ENCODE peak calls at places on chromosomes 3 and 15, in nine cellular contexts. Z, O, P, L, K, T, A, F and S are unnamed samples.
A peak's percentile ranks its signal among the peaks of the same experiment; 100 is the strongest.

GRCh38 chr3:157170861-157171260 is 10.9 kb upstream of the CCNL1 start:
- DNase-seq in O (no peak), A (no peak), K (no peak), F (peak; percentile 90), L (no peak), Z (no peak), T (no peak), P (no peak), S (no peak)

GRCh38 chr3:113214917-113215595 is 3.7 kb downstream of the BOC start:
- DNase-seq in F (no peak), T (no peak), Z (no peak), K (peak; percentile 36), A (no peak), O (no peak), P (no peak), L (no peak), S (no peak)

GRCh38 chr3:170679190-170679589 is 93.3 kb upstream of the SLC7A14 start:
- DNase-seq in O (no peak), A (no peak), Z (no peak), T (no peak), L (no peak), P (no peak), F (no peak), K (no peak), S (no peak)

GRCh38 chr15:55007561-55007960 is 189.2 kb downstream of the RSL24D1 start:
- DNase-seq in O (no peak), L (no peak), T (no peak), Z (no peak), P (no peak), K (no peak), F (no peak), A (no peak), S (no peak)

GRCh38 chr3:151156618-151157216 is 46.3 kb downstream of the GPR171 start:
- DNase-seq in K (peak; percentile 58), P (no peak), L (no peak), F (peak; percentile 38), Z (peak; percentile 92), T (peak; percentile 31), A (peak; percentile 74), O (peak; percentile 68), S (no peak)

GRCh38 chr15:64979252-64979710 is 10.4 kb downstream of the SPG21 start:
- DNase-seq in O (no peak), A (no peak), K (no peak), F (no peak), P (no peak), Z (peak; percentile 32), L (no peak), T (peak; percentile 5), S (no peak)

GRCh38 chr3:13163848-13164382 is 90.7 kb upstream of the IQSEC1 start:
- DNase-seq in Z (no peak), F (no peak), L (no peak), O (no peak), T (no peak), K (no peak), A (no peak), P (no peak), S (no peak)

GRCh38 chr15:64152507-64153387 is 1.2 kb downstream of the SNX22 start:
- DNase-seq in T (no peak), K (no peak), A (no peak), Z (peak; percentile 53), L (no peak), P (no peak), O (no peak), F (no peak), S (peak; percentile 46)

GRCh38 chr15:58491151-58491473 is 59.3 kb downstream of the LIPC start:
- DNase-seq in A (no peak), L (no peak), T (no peak), Z (no peak), P (no peak), F (no peak), O (no peak), K (no peak), S (no peak)

GRCh38 chr3:197256836-197257444 is 41.5 kb downstream of the DLG1 start:
- DNase-seq in K (peak; percentile 68), F (no peak), T (peak; percentile 25), Z (peak; percentile 50), O (peak; percentile 73), L (peak; percentile 19), A (peak; percentile 78), P (no peak), S (no peak)

GRCh38 chr15:66403323-66403722 is 16.6 kb downstream of the MAP2K1 start:
- DNase-seq in K (no peak), A (no peak), F (no peak), O (no peak), P (no peak), Z (no peak), T (no peak), L (no peak), S (no peak)

GRCh38 chr3:11156026-11156410 is 1.7 kb downstream of the HRH1 start:
- DNase-seq in A (no peak), Z (no peak), K (no peak), P (no peak), T (no peak), L (no peak), O (no peak), F (no peak), S (no peak)

GRCh38 chr3:11155341-11156025 is 1.2 kb downstream of the HRH1 start:
- DNase-seq in A (peak; percentile 85), O (peak; percentile 84), L (peak; percentile 47), T (peak; percentile 70), F (no peak), K (peak; percentile 87), Z (peak; percentile 73), P (peak; percentile 85), S (no peak)

GRCh38 chr3:11154036-11154952 is at the start of gene HRH1:
- DNase-seq in T (peak; percentile 69), K (peak; percentile 28), P (no peak), A (peak; percentile 22), F (no peak), Z (peak; percentile 49), L (no peak), O (no peak), S (no peak)

GRCh38 chr3:11157406-11157805 is 3.1 kb downstream of the HRH1 start:
- DNase-seq in K (no peak), L (no peak), T (no peak), O (no peak), P (no peak), A (no peak), Z (no peak), F (no peak), S (no peak)

GRCh38 chr3:11154953-11155325 is 646 bp downstream of the HRH1 start:
- DNase-seq in L (no peak), T (peak; percentile 20), P (no peak), Z (peak; percentile 60), K (peak; percentile 37), O (no peak), F (no peak), A (peak; percentile 31), S (no peak)
- TF ChIP-seq CTCF in L (no peak), T (no peak), P (no peak), Z (no peak), K (no peak), O (peak; percentile 4), F (no peak), A (peak; percentile 12), S (no peak)

DNA sequence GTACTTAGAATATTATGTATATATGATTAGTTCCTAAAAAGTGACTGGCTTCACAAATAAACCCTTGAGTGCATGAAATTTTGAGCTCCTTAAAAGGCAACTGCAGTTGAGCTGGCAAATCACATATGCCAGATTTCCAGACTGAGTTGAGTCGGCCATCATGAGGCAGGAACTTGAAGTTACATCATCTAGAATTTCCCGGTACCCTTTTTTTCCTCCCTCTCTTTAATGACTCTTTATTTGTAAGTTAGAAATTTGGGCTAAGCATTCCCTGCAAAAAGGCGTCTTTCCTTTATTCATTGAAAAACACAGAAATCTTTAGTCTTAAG is 162.6 kb downstream of the FNDC3B start:
- DNase-seq in K (peak; percentile 91), T (no peak), P (no peak), L (no peak), Z (no peak), O (peak; percentile 98), A (peak; percentile 96), F (no peak), S (no peak)
- TF ChIP-seq CTCF in K (no peak), T (no peak), P (no peak), L (no peak), Z (no peak), O (peak; percentile 22), A (no peak), F (no peak), S (no peak)

GRCh38 chr3:56988874-56989433 is 71.5 kb upstream of the SPATA12 start:
- DNase-seq in T (peak; percentile 83), L (peak; percentile 85), Z (peak; percentile 94), F (peak; percentile 34), O (peak; percentile 86), K (peak; percentile 89), A (peak; percentile 92), P (peak; percentile 83), S (no peak)

GRCh38 chr3:56986347-56986746 is 74.1 kb upstream of the SPATA12 start:
- DNase-seq in P (no peak), L (no peak), T (no peak), Z (peak; percentile 30), A (no peak), K (no peak), O (no peak), F (no peak), S (no peak)

GRCh38 chr3:56985460-56986327 is 74.8 kb upstream of the SPATA12 start:
- DNase-seq in F (no peak), O (peak; percentile 53), Z (peak; percentile 30), P (no peak), K (peak; percentile 44), A (no peak), T (no peak), L (no peak), S (no peak)

GRCh38 chr3:56988458-56988857 is 72.0 kb upstream of the SPATA12 start:
- DNase-seq in F (no peak), O (no peak), K (no peak), Z (no peak), T (no peak), L (no peak), A (no peak), P (no peak), S (no peak)

DNA sequence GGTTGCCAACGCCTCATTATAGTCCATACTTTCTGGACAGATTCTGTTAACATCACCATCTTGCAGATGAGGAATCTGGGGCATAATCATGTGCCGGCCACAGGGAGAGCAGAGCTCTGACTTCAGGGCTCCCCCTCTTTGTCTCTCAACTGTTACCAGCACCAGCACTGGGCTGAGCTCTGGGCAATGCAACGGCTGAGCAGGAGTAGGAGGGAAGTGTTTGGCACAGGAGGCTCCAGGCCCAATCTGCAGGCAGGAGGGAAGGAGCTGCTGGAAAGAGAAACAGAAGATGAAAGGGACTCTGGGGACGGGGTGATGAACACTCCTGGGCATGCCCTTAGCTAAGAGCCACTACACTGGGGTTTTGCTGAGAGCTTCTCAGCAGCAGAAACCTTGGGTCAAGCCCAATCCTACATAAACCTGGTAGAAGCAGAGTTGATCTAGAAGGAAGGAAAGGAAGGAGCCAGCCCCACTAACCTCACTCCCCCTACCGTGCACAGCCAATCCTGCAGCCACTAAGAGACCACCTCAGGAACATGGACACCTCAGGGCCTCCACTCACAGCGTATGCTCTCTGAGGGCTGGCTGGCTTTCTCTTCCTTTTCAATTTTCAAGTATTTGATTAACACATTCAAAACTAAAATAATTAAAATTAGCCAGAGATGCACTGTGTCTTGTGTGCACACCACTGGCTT is 73.1 kb upstream of the SPATA12 start:
- DNase-seq in A (no peak), T (peak; percentile 37), P (peak; percentile 57), K (no peak), F (no peak), Z (peak; percentile 45), O (no peak), L (no peak), S (no peak)
- TF ChIP-seq CTCF in A (peak; percentile 42), T (peak; percentile 39), P (no peak), K (peak; percentile 56), F (no peak), Z (peak; percentile 26), O (no peak), L (peak; percentile 47), S (peak; percentile 19)

GRCh38 chr15:35465763-35466162 is 80.2 kb downstream of the DPH6 start:
- DNase-seq in T (no peak), L (no peak), A (no peak), Z (no peak), F (no peak), O (peak; percentile 49), P (no peak), K (no peak), S (no peak)
- TF ChIP-seq CTCF in T (no peak), L (no peak), A (no peak), Z (no peak), F (no peak), O (no peak), P (no peak), K (no peak), S (no peak)